ENCODE peak calls at places on chromosomes 7 and 10, in ten cellular contexts. K is ovary; U is stimulated activated CD4-positive, alpha-beta T cell treated with anti-CD3 and anti-CD28 coated beads, Interleukin-2, amount 100 ng/mL, for 24 hours; Y is GM23248; A is activated CD4-positive, alpha-beta T cell treated with anti-CD3 and anti-CD28 coated beads, Interleukin-2, amount 50 U/mL, for 48 hours; L is ascending aorta; P is transverse colon; J is fibroblast of lung; I is central memory CD4-positive, alpha-beta T cell; Q is NCI-H460. V is an unnamed sample.

GRCh38 chr7:4037877-4038276 is 644.2 kb upstream of the FOXK1 start:
- DNase-seq in K (no peak), U (no peak), Y (no peak), A (no peak), L (no peak), P (no peak), J (no peak), I (no peak), Q (no peak), V (no peak)

GRCh38 chr7:1478480-1478879 is 19.2 kb upstream of the MICALL2 start:
- DNase-seq in K (no peak), U (no peak), Y (no peak), A (no peak), L (no peak), P (no peak), J (no peak), I (no peak), Q (no peak), V (no peak)

GRCh38 chr7:43697690-43698089 is 31.6 kb downstream of the COA1 start:
- DNase-seq in K (no peak), U (no peak), Y (no peak), A (no peak), L (no peak), P (no peak), J (peak; percentile 79), I (no peak), Q (no peak), V (no peak)

GRCh38 chr10:101011517-101012423 is 12.2 kb downstream of the LZTS2 start:
- DNase-seq in K (no peak), U (no peak), Y (peak; percentile 52), A (no peak), L (no peak), P (no peak), J (no peak), I (no peak), Q (no peak), V (no peak)

GRCh38 chr7:135536160-135536559 is 21.6 kb upstream of the NUP205 start:
- DNase-seq in K (no peak), U (no peak), Y (peak; percentile 71), A (no peak), L (no peak), P (no peak), J (peak; percentile 59), I (no peak), Q (no peak), V (no peak)

GRCh38 chr10:11091517-11092102 is 73.9 kb downstream of the CELF2 start:
- DNase-seq in K (no peak), U (no peak), Y (no peak), A (no peak), L (no peak), P (no peak), J (no peak), I (no peak), Q (no peak), V (no peak)

GRCh38 chr10:124744047-124744687 is at the start of gene FAM53B:
- DNase-seq in K (peak; percentile 90), U (peak; percentile 80), Y (peak; percentile 95), A (peak; percentile 73), L (no peak), P (peak; percentile 88), J (peak; percentile 79), I (peak; percentile 83), Q (peak; percentile 77), V (no peak)

GRCh38 chr10:132363921-132364593 is 32.1 kb downstream of the LRRC27 start:
- DNase-seq in K (peak; percentile 14), U (peak; percentile 52), Y (peak; percentile 44), A (peak; percentile 49), L (no peak), P (no peak), J (peak; percentile 61), I (no peak), Q (no peak), V (no peak)

GRCh38 chr7:142355328-142355727 is 97.5 kb upstream of the PRSS58 start:
- DNase-seq in K (no peak), U (no peak), Y (peak; percentile 86), A (no peak), L (no peak), P (no peak), J (peak; percentile 80), I (no peak), Q (no peak), V (no peak)

GRCh38 chr7:36281945-36282727 is 107.5 kb upstream of the ANLN start:
- DNase-seq in K (no peak), U (no peak), Y (peak; percentile 55), A (no peak), L (no peak), P (no peak), J (peak; percentile 56), I (no peak), Q (no peak), V (no peak)

GRCh38 chr7:38902443-38902842 is 6.5 kb downstream of the VPS41 start:
- DNase-seq in K (no peak), U (no peak), Y (no peak), A (no peak), L (no peak), P (no peak), J (no peak), I (no peak), Q (no peak), V (no peak)

GRCh38 chr10:78518224-78518623 is 484.6 kb downstream of the RPS24 start:
- DNase-seq in K (no peak), U (no peak), Y (no peak), A (no peak), L (no peak), P (no peak), J (no peak), I (no peak), Q (no peak), V (no peak)

V was measured in glomerular endothelial cell.